ENCODE peak calls at places on chromosomes 16 and 17, in nine cellular contexts. B, T, W, S, D, M, F, X and H are unnamed samples.

GRCh38 chr17:1082579-1082978 is 85.7 kb downstream of the TIMM22 start:
- DNase-seq in B (no peak), T (no peak), W (no peak), S (no peak), D (no peak), M (no peak), F (no peak), X (no peak), H (no peak)

GRCh38 chr17:80941171-80941570 is 50.5 kb upstream of the CHMP6 start:
- DNase-seq in B (no peak), T (no peak), W (no peak), S (no peak), D (no peak), M (no peak), F (no peak), X (no peak), H (no peak)

GRCh38 chr16:82260212-82260795 is 90.3 kb upstream of the MPHOSPH6 start:
- DNase-seq in B (no peak), T (no peak), W (no peak), S (no peak), D (no peak), M (no peak), F (no peak), X (no peak), H (no peak)

GRCh38 chr17:6508519-6509294 is 47.6 kb downstream of the PITPNM3 start:
- DNase-seq in B (no peak), T (no peak), W (no peak), S (no peak), D (no peak), M (no peak), F (peak; percentile 64), X (no peak), H (no peak)

GRCh38 chr16:74577882-74578366 is 29.0 kb downstream of the GLG1 start:
- DNase-seq in B (no peak), T (no peak), W (no peak), S (peak; percentile 38), D (no peak), M (no peak), F (no peak), X (no peak), H (peak; percentile 19)

GRCh38 chr17:57970706-57971105 is 15.5 kb upstream of the CUEDC1 start:
- DNase-seq in B (no peak), T (no peak), W (no peak), S (no peak), D (no peak), M (no peak), F (no peak), X (no peak), H (peak; percentile 50)

GRCh38 chr16:84501077-84501735 is 3.3 kb downstream of the MEAK7 start:
- DNase-seq in B (no peak), T (no peak), W (no peak), S (peak; percentile 52), D (no peak), M (no peak), F (no peak), X (no peak), H (peak; percentile 88)

GRCh38 chr17:64269687-64270649 is 6.9 kb upstream of the TEX2 start:
- DNase-seq in B (no peak), T (no peak), W (no peak), S (no peak), D (no peak), M (no peak), F (no peak), X (no peak), H (no peak)

GRCh38 chr17:1617620-1618174 is 10.9 kb downstream of the SLC43A2 start:
- DNase-seq in B (no peak), T (no peak), W (no peak), S (no peak), D (no peak), M (no peak), F (no peak), X (no peak), H (peak; percentile 77)

GRCh38 chr17:16422416-16422815 is 7.0 kb downstream of the TRPV2 start:
- DNase-seq in B (no peak), T (no peak), W (no peak), S (no peak), D (no peak), M (no peak), F (no peak), X (no peak), H (no peak)

GRCh38 chr16:81158964-81159363 is 62.8 kb upstream of the GCSH start:
- DNase-seq in B (no peak), T (no peak), W (no peak), S (no peak), D (no peak), M (no peak), F (no peak), X (no peak), H (no peak)

GRCh38 chr17:13353590-13353989 is 248.1 kb downstream of the HS3ST3A1 start:
- DNase-seq in B (no peak), T (no peak), W (no peak), S (no peak), D (no peak), M (no peak), F (peak; percentile 14), X (no peak), H (no peak)

GRCh38 chr16:13435873-13436474 is 484.0 kb upstream of the ERCC4 start:
- DNase-seq in B (no peak), T (no peak), W (no peak), S (no peak), D (peak; percentile 55), M (no peak), F (no peak), X (no peak), H (peak; percentile 70)

GRCh38 chr16:88941933-88942909 is 34.8 kb downstream of the CBFA2T3 start:
- DNase-seq in B (peak; percentile 70), T (peak; percentile 74), W (peak; percentile 66), S (peak; percentile 84), D (peak; percentile 84), M (peak; percentile 40), F (peak; percentile 75), X (no peak), H (no peak)

GRCh38 chr16:2691491-2692248 is 9.3 kb downstream of the KCTD5 start:
- DNase-seq in B (no peak), T (no peak), W (no peak), S (no peak), D (no peak), M (no peak), F (no peak), X (no peak), H (no peak)

GRCh38 chr16:65704866-65705265 is 583.0 kb upstream of the CDH11 start:
- DNase-seq in B (no peak), T (no peak), W (no peak), S (no peak), D (no peak), M (no peak), F (peak; percentile 19), X (no peak), H (no peak)

GRCh38 chr16:86783626-86784266 is 205.4 kb downstream of the FOXL1 start:
- DNase-seq in B (no peak), T (no peak), W (no peak), S (no peak), D (no peak), M (no peak), F (no peak), X (no peak), H (peak; percentile 89)

GRCh38 chr16:46629331-46629843 is 8.2 kb upstream of the SHCBP1 start:
- DNase-seq in B (no peak), T (no peak), W (no peak), S (peak; percentile 83), D (no peak), M (no peak), F (peak; percentile 18), X (no peak), H (peak; percentile 9)

GRCh38 chr17:17548044-17548443 is 43.5 kb downstream of the PEMT start:
- DNase-seq in B (no peak), T (no peak), W (no peak), S (no peak), D (no peak), M (no peak), F (no peak), X (no peak), H (no peak)

GRCh38 chr17:72852267-72852945 is 240.1 kb downstream of the SLC39A11 start:
- DNase-seq in B (no peak), T (no peak), W (no peak), S (no peak), D (no peak), M (no peak), F (no peak), X (no peak), H (no peak)

GRCh38 chr17:43766413-43767052 is 7.9 kb upstream of the SOST start:
- DNase-seq in B (peak; percentile 58), T (peak; percentile 55), W (no peak), S (peak; percentile 67), D (peak; percentile 45), M (peak; percentile 31), F (peak; percentile 72), X (peak; percentile 58), H (no peak)

GRCh38 chr17:47072881-47073280 is 93.8 kb upstream of the RPRML start:
- DNase-seq in B (no peak), T (no peak), W (peak; percentile 18), S (no peak), D (no peak), M (no peak), F (no peak), X (no peak), H (no peak)

GRCh38 chr16:21599994-21600773 is 807 bp downstream of the METTL9 start:
- DNase-seq in B (no peak), T (peak; percentile 24), W (no peak), S (peak; percentile 25), D (peak; percentile 69), M (no peak), F (peak; percentile 57), X (no peak), H (no peak)

GRCh38 chr17:49565948-49566491 is 9.7 kb upstream of the NXPH3 start:
- DNase-seq in B (no peak), T (peak; percentile 54), W (no peak), S (no peak), D (no peak), M (no peak), F (peak; percentile 58), X (peak; percentile 81), H (no peak)

GRCh38 chr17:57557793-57558681 is 187.1 kb downstream of the CCDC182 start:
- DNase-seq in B (no peak), T (no peak), W (peak; percentile 69), S (peak; percentile 82), D (peak; percentile 89), M (no peak), F (no peak), X (no peak), H (peak; percentile 83)

GRCh38 chr17:19773534-19773933 is 25.4 kb upstream of the ALDH3A1 start:
- DNase-seq in B (no peak), T (no peak), W (no peak), S (no peak), D (no peak), M (no peak), F (no peak), X (no peak), H (no peak)

GRCh38 chr17:80431246-80432195 is 16.6 kb downstream of the ENDOV start:
- DNase-seq in B (no peak), T (no peak), W (no peak), S (no peak), D (no peak), M (no peak), F (no peak), X (no peak), H (no peak)

GRCh38 chr17:49574945-49575523 is 637 bp upstream of the NXPH3 start:
- DNase-seq in B (no peak), T (no peak), W (no peak), S (no peak), D (no peak), M (no peak), F (no peak), X (no peak), H (no peak)

GRCh38 chr17:77475012-77475976 is 334.5 kb downstream of the SEC14L1 start:
- DNase-seq in B (peak; percentile 61), T (peak; percentile 81), W (peak; percentile 12), S (peak; percentile 78), D (peak; percentile 73), M (peak; percentile 45), F (no peak), X (no peak), H (peak; percentile 87)

GRCh38 chr17:18258356-18259038 is at the start of gene FLII:
- DNase-seq in B (peak; percentile 51), T (peak; percentile 59), W (no peak), S (peak; percentile 86), D (peak; percentile 60), M (peak; percentile 21), F (peak; percentile 68), X (no peak), H (peak; percentile 10)

GRCh38 chr16:67396159-67396774 is 3.0 kb upstream of the TPPP3 start:
- DNase-seq in B (no peak), T (no peak), W (no peak), S (peak; percentile 93), D (no peak), M (no peak), F (peak; percentile 81), X (peak; percentile 55), H (peak; percentile 58)